ENCODE peak calls at places on chromosomes 7 and 10, in six cellular contexts. Y is OCI-LY7, B is tibial nerve, P is GM23248, C is ovary, K is A549. I is an unnamed sample.
A peak's percentile ranks its signal among the peaks of the same experiment; 100 is the strongest.

GRCh38 chr7:573496-574295 is 54.0 kb upstream of the PDGFA start:
- DNase-seq in Y (no peak), B (no peak), P (no peak), C (no peak), K (no peak), I (no peak)

GRCh38 chr10:117670116-117670515 is 127.6 kb downstream of the EMX2 start:
- DNase-seq in Y (no peak), B (no peak), P (no peak), C (no peak), K (no peak), I (no peak)

GRCh38 chr10:72367301-72367970 is 12.7 kb upstream of the DNAJB12 start:
- DNase-seq in Y (no peak), B (no peak), P (no peak), C (no peak), K (no peak), I (no peak)

GRCh38 chr10:123997486-123998196 is 95.8 kb downstream of the CHST15 start:
- DNase-seq in Y (no peak), B (peak; percentile 50), P (peak; percentile 98), C (no peak), K (peak; percentile 55), I (no peak)

GRCh38 chr7:156027821-156028220 is 215.6 kb upstream of the SHH start:
- DNase-seq in Y (no peak), B (no peak), P (no peak), C (no peak), K (no peak), I (no peak)

GRCh38 chr7:16791071-16791470 is 13.7 kb downstream of the AGR2 start:
- DNase-seq in Y (no peak), B (no peak), P (peak; percentile 4), C (no peak), K (no peak), I (no peak)

GRCh38 chr10:101080933-101081546 is 19.3 kb downstream of the KAZALD1 start:
- DNase-seq in Y (no peak), B (no peak), P (peak; percentile 42), C (no peak), K (no peak), I (no peak)

GRCh38 chr10:17504547-17505245 is 50.3 kb upstream of the ST8SIA6 start:
- DNase-seq in Y (no peak), B (no peak), P (peak; percentile 80), C (no peak), K (no peak), I (no peak)

GRCh38 chr10:8043569-8044306 is 10.8 kb upstream of the GATA3 start:
- DNase-seq in Y (no peak), B (no peak), P (no peak), C (no peak), K (no peak), I (peak; percentile 37)

GRCh38 chr7:145169908-145170307 is 334.1 kb upstream of the TPK1 start:
- DNase-seq in Y (peak; percentile 18), B (no peak), P (no peak), C (no peak), K (peak; percentile 1), I (no peak)

GRCh38 chr10:85420501-85421191 is 945.9 kb downstream of the GRID1 start:
- DNase-seq in Y (no peak), B (no peak), P (no peak), C (no peak), K (no peak), I (no peak)

DNA sequence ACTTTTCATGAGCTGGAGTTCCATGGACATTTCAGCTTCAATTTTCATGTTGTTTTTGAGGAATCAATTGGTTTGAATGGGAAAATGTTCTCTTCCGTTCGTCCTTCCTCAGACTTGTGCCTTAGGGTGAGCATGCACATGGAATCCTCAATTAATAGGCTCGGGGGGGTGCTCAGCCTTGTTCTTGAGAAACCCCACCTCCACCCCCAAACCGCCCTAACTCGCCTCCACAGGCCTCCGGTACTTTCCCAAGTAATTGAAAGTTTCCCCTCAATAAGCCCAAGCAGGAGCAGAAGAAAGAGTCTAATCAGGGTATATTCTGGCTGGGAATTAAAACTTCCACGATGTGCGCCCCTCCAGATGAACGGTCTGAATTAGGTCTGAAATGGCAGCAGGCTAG is 945.2 kb downstream of the GRID1 start:
- DNase-seq in Y (no peak), B (no peak), P (no peak), C (no peak), K (no peak), I (no peak)
- H3K9me3 ChIP-seq in Y (no peaks in the 10 kb centered on the region), B (no peaks in the 10 kb centered on the region), P (no peaks in the 10 kb centered on the region), C (no peaks in the 10 kb centered on the region), K (no peaks in the 10 kb centered on the region), I (no peaks in the 10 kb centered on the region)

GRCh38 chr7:44264221-44264956 is 61.0 kb downstream of the CAMK2B start:
- DNase-seq in Y (no peak), B (no peak), P (no peak), C (no peak), K (no peak), I (no peak)

GRCh38 chr7:44261239-44261638 is 60.5 kb downstream of the YKT6 start:
- DNase-seq in Y (peak; percentile 14), B (no peak), P (no peak), C (no peak), K (no peak), I (no peak)

GRCh38 chr7:44259547-44260457 is 59.0 kb downstream of the YKT6 start:
- DNase-seq in Y (no peak), B (peak; percentile 68), P (peak; percentile 97), C (peak; percentile 41), K (no peak), I (no peak)

GRCh38 chr7:44263342-44264082 is 61.9 kb downstream of the CAMK2B start:
- DNase-seq in Y (no peak), B (no peak), P (no peak), C (no peak), K (no peak), I (no peak)

GRCh38 chr7:44262031-44262430 is 61.3 kb downstream of the YKT6 start:
- DNase-seq in Y (no peak), B (no peak), P (no peak), C (no peak), K (no peak), I (no peak)
- H3K9me3 ChIP-seq in Y (no peaks in the 10 kb centered on the region), B (no peaks in the 10 kb centered on the region), P (no peaks in the 10 kb centered on the region), C (no peaks in the 10 kb centered on the region), K (no peaks in the 10 kb centered on the region), I (no peaks in the 10 kb centered on the region)

GRCh38 chr7:78247910-78248689 is 449.5 kb downstream of the PHTF2 start:
- DNase-seq in Y (no peak), B (no peak), P (no peak), C (no peak), K (no peak), I (no peak)

GRCh38 chr7:78254397-78255055 is 456.0 kb downstream of the PHTF2 start:
- DNase-seq in Y (peak; percentile 92), B (no peak), P (no peak), C (no peak), K (no peak), I (no peak)

GRCh38 chr7:78253850-78254249 is 455.3 kb downstream of the PHTF2 start:
- DNase-seq in Y (no peak), B (no peak), P (no peak), C (no peak), K (no peak), I (no peak)

GRCh38 chr7:78248867-78249266 is 450.3 kb downstream of the PHTF2 start:
- DNase-seq in Y (no peak), B (no peak), P (no peak), C (no peak), K (no peak), I (no peak)
- H3K9me3 ChIP-seq in Y (peaks cover 30% of the 10 kb centered on the region), B (peaks cover 14% of the 10 kb centered on the region), P (peaks cover 3% of the 10 kb centered on the region), C (no peaks in the 10 kb centered on the region), K (no peaks in the 10 kb centered on the region), I (peaks cover 3% of the 10 kb centered on the region)

GRCh38 chr10:133527779-133528271 is 662 bp downstream of the CYP2E1 start:
- DNase-seq in Y (no peak), B (no peak), P (peak; percentile 10), C (no peak), K (no peak), I (no peak)
- H3K9me3 ChIP-seq in Y (no peaks in the 10 kb centered on the region), B (peaks cover 8% of the 10 kb centered on the region), P (no peaks in the 10 kb centered on the region), C (no peaks in the 10 kb centered on the region), K (peaks cover 18% of the 10 kb centered on the region), I (peaks cover 4% of the 10 kb centered on the region)

GRCh38 chr10:87804939-87805569 is 13.0 kb downstream of the ATAD1 start:
- DNase-seq in Y (no peak), B (no peak), P (peak; percentile 26), C (no peak), K (no peak), I (no peak)

GRCh38 chr10:87798082-87798481 is 19.9 kb downstream of the ATAD1 start:
- DNase-seq in Y (no peak), B (no peak), P (no peak), C (no peak), K (no peak), I (no peak)

GRCh38 chr10:87803831-87804230 is 14.2 kb downstream of the ATAD1 start:
- DNase-seq in Y (no peak), B (no peak), P (no peak), C (no peak), K (no peak), I (no peak)

GRCh38 chr10:87799860-87800259 is 18.2 kb downstream of the ATAD1 start:
- DNase-seq in Y (no peak), B (no peak), P (no peak), C (no peak), K (no peak), I (no peak)

GRCh38 chr10:87803328-87803727 is 14.7 kb downstream of the ATAD1 start:
- DNase-seq in Y (no peak), B (no peak), P (no peak), C (no peak), K (no peak), I (no peak)
- H3K9me3 ChIP-seq in Y (peaks cover 77% of the 10 kb centered on the region), B (no peaks in the 10 kb centered on the region), P (no peaks in the 10 kb centered on the region), C (no peaks in the 10 kb centered on the region), K (no peaks in the 10 kb centered on the region), I (no peaks in the 10 kb centered on the region)